ENCODE peak calls at places on chromosomes 12 and 14, in four cellular contexts. One of them, this sample, is unnamed.

GRCh38 chr12:53454710-53455109 is 2.8 kb downstream of the PCBP2 start:
- DNase-seq in tibial nerve: no peak
- DNase-seq in transverse colon: no peak
- DNase-seq in body of pancreas: no peak
- DNase-seq in this sample: no peak

GRCh38 chr12:116434155-116435065 is 124.8 kb upstream of the MAP1LC3B2 start:
- DNase-seq in tibial nerve: peak
- DNase-seq in transverse colon: peak
- DNase-seq in body of pancreas: peak
- DNase-seq in this sample: no peak

GRCh38 chr12:40647651-40648050 is 44.6 kb upstream of the CNTN1 start:
- DNase-seq in tibial nerve: no peak
- DNase-seq in transverse colon: no peak
- DNase-seq in body of pancreas: no peak
- DNase-seq in this sample: no peak

GRCh38 chr14:101876539-101876938 is 87.8 kb upstream of the DYNC1H1 start:
- DNase-seq in tibial nerve: peak
- DNase-seq in transverse colon: peak
- DNase-seq in body of pancreas: peak
- DNase-seq in this sample: peak

GRCh38 chr12:11875414-11875935 is 195.3 kb upstream of the BCL2L14 start:
- DNase-seq in tibial nerve: no peak
- DNase-seq in transverse colon: no peak
- DNase-seq in body of pancreas: no peak
- DNase-seq in this sample: no peak

GRCh38 chr14:102320671-102321455 is 1.3 kb downstream of the ZNF839 start:
- DNase-seq in tibial nerve: no peak
- DNase-seq in transverse colon: no peak
- DNase-seq in body of pancreas: no peak
- DNase-seq in this sample: no peak

GRCh38 chr12:128745772-128746689 is 77.7 kb downstream of the SLC15A4 start:
- DNase-seq in tibial nerve: no peak
- DNase-seq in transverse colon: no peak
- DNase-seq in body of pancreas: no peak
- DNase-seq in this sample: no peak

GRCh38 chr14:47438650-47439140 is 236.7 kb downstream of the MDGA2 start:
- DNase-seq in tibial nerve: no peak
- DNase-seq in transverse colon: no peak
- DNase-seq in body of pancreas: no peak
- DNase-seq in this sample: no peak

GRCh38 chr12:67506739-67507138 is 141.8 kb upstream of the DYRK2 start:
- DNase-seq in tibial nerve: no peak
- DNase-seq in transverse colon: no peak
- DNase-seq in body of pancreas: no peak
- DNase-seq in this sample: no peak

GRCh38 chr14:70045715-70046535 is 142.8 kb downstream of the SLC8A3 start:
- DNase-seq in tibial nerve: no peak
- DNase-seq in transverse colon: peak
- DNase-seq in body of pancreas: peak
- DNase-seq in this sample: no peak

GRCh38 chr12:116582610-116583009 is 23.4 kb downstream of the MAP1LC3B2 start:
- DNase-seq in tibial nerve: no peak
- DNase-seq in transverse colon: no peak
- DNase-seq in body of pancreas: peak
- DNase-seq in this sample: no peak

GRCh38 chr12:27434673-27435565 is 11.6 kb upstream of the SMCO2 start:
- DNase-seq in tibial nerve: no peak
- DNase-seq in transverse colon: no peak
- DNase-seq in body of pancreas: no peak
- DNase-seq in this sample: no peak

GRCh38 chr12:118166946-118167345 is 31.0 kb downstream of the PEBP1 start:
- DNase-seq in tibial nerve: no peak
- DNase-seq in transverse colon: no peak
- DNase-seq in body of pancreas: no peak
- DNase-seq in this sample: peak

GRCh38 chr12:52360663-52361271 is 6.5 kb downstream of the KRT85 start:
- DNase-seq in tibial nerve: no peak
- DNase-seq in transverse colon: no peak
- DNase-seq in body of pancreas: peak
- DNase-seq in this sample: no peak

GRCh38 chr14:32078030-32078793 is 1.1 kb downstream of the ARHGAP5 start:
- DNase-seq in tibial nerve: no peak
- DNase-seq in transverse colon: peak
- DNase-seq in body of pancreas: peak
- DNase-seq in this sample: no peak

GRCh38 chr14:32078794-32079663 is 1.9 kb downstream of the ARHGAP5 start:
- DNase-seq in tibial nerve: no peak
- DNase-seq in transverse colon: no peak
- DNase-seq in body of pancreas: no peak
- DNase-seq in this sample: no peak

GRCh38 chr14:32076278-32077080 is 625 bp upstream of the ARHGAP5 start:
- DNase-seq in tibial nerve: peak
- DNase-seq in transverse colon: peak
- DNase-seq in body of pancreas: peak
- DNase-seq in this sample: peak

GRCh38 chr14:32075636-32076277 is 1.3 kb upstream of the ARHGAP5 start:
- DNase-seq in tibial nerve: no peak
- DNase-seq in transverse colon: peak
- DNase-seq in body of pancreas: peak
- DNase-seq in this sample: no peak

DNA sequence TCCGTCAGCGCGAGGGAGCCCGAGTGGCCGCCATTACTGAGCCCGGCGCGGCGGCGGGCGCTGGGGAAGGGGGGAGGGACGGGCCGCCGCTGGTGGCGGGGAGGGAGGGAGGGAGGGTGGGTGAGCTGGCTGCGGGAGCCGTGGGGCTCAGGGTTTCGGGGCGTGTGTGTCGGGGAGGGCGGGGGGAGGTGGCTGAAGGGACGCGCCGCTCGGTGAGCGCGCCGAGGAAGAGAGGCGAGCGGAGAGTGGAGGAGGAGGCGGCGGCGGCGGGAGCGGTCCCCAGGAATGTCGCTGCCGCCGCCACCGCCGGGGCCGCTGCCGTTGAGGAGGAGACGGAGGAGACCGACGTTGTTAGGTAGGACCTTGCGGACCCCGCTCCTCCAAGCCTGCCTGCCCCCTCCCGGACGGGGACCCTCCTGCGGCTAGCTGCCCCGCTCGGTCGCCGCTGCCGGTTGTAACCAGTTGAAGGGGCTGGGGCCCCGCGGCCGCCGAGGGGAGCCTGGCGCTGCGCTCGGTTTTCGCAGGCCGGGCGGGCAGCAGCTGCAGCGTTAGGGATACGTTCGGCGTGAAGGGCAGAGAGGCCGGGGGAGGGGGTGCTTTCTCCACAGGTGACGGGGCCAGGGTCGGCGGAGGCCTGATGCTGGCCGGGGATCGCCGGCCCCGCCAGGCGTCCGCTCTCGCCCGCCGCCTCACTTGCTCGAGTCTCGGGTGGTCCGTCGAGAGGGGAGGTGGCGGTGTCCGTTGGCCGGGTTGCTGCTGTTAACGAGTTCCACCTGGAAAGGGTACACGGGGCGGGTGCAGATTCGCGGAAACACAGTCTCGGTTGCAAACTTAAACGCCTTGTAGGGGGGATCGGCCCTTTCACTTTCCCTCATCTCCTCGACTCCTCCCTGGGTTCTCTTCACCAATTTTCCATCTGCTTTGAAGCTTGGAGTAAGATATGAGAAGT is at the start of gene ARHGAP5:
- DNase-seq in tibial nerve: peak
- DNase-seq in transverse colon: peak
- DNase-seq in body of pancreas: no peak
- DNase-seq in this sample: no peak
- TF ChIP-seq POLR2A in tibial nerve: no peak
- TF ChIP-seq POLR2A in transverse colon: peak
- TF ChIP-seq POLR2A in body of pancreas: peak
- TF ChIP-seq POLR2A in this sample: no peak

GRCh38 chr12:124566181-124567034 is 1.0 kb downstream of the NCOR2 start:
- DNase-seq in tibial nerve: peak
- DNase-seq in transverse colon: peak
- DNase-seq in body of pancreas: peak
- DNase-seq in this sample: peak

GRCh38 chr12:124568431-124569374 is 1.3 kb upstream of the NCOR2 start:
- DNase-seq in tibial nerve: peak
- DNase-seq in transverse colon: peak
- DNase-seq in body of pancreas: peak
- DNase-seq in this sample: peak

GRCh38 chr12:124567673-124568373 is 411 bp upstream of the NCOR2 start:
- DNase-seq in tibial nerve: peak
- DNase-seq in transverse colon: peak
- DNase-seq in body of pancreas: peak
- DNase-seq in this sample: peak

GRCh38 chr12:124565656-124566180 is 1.7 kb downstream of the NCOR2 start:
- DNase-seq in tibial nerve: no peak
- DNase-seq in transverse colon: no peak
- DNase-seq in body of pancreas: no peak
- DNase-seq in this sample: no peak

DNA sequence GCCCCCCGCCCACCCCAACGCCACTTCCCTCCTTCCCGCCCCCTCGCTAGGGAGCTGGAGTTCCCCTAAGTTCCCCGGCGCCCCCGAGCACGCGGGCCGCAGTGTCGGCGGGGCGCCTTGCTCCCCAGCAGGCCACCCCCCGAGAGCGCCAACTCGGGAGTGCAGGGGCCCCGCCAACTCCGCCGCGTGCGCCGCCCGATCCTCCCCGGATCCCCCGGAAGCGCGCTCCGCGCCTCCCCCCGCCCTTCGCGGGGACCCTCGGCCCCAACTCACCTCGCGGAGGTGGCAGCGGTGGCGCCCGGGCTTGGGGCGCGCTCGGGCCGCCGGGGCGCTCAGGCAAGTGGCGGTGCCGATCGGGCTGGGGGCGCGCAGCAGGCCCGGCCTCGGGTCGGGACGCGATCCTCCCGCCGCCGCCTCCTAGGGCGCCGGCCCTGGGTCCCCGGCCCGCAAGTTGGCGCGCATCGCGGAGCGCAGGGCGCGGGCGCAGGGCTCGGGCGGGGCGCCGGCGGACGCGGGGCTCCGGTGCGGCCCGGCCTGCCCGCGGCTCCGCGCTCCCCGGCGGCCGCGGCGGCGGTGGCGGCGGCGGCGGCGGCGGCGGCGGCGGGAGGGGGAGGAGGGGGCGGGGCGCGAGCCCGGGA is at the start of gene NCOR2:
- DNase-seq in tibial nerve: no peak
- DNase-seq in transverse colon: no peak
- DNase-seq in body of pancreas: no peak
- DNase-seq in this sample: peak
- TF ChIP-seq POLR2A in tibial nerve: peak
- TF ChIP-seq POLR2A in transverse colon: no peak
- TF ChIP-seq POLR2A in body of pancreas: no peak
- TF ChIP-seq POLR2A in this sample: peak

GRCh38 chr12:77060883-77061240 is 4.5 kb downstream of the E2F7 start:
- DNase-seq in tibial nerve: no peak
- DNase-seq in transverse colon: no peak
- DNase-seq in body of pancreas: no peak
- DNase-seq in this sample: no peak

GRCh38 chr12:77062846-77063461 is 2.4 kb downstream of the E2F7 start:
- DNase-seq in tibial nerve: no peak
- DNase-seq in transverse colon: no peak
- DNase-seq in body of pancreas: no peak
- DNase-seq in this sample: no peak

GRCh38 chr12:77062396-77062795 is 3.0 kb downstream of the E2F7 start:
- DNase-seq in tibial nerve: no peak
- DNase-seq in transverse colon: no peak
- DNase-seq in body of pancreas: no peak
- DNase-seq in this sample: no peak

GRCh38 chr12:77064891-77065360 is 443 bp downstream of the E2F7 start:
- DNase-seq in tibial nerve: no peak
- DNase-seq in transverse colon: no peak
- DNase-seq in body of pancreas: no peak
- DNase-seq in this sample: no peak

DNA sequence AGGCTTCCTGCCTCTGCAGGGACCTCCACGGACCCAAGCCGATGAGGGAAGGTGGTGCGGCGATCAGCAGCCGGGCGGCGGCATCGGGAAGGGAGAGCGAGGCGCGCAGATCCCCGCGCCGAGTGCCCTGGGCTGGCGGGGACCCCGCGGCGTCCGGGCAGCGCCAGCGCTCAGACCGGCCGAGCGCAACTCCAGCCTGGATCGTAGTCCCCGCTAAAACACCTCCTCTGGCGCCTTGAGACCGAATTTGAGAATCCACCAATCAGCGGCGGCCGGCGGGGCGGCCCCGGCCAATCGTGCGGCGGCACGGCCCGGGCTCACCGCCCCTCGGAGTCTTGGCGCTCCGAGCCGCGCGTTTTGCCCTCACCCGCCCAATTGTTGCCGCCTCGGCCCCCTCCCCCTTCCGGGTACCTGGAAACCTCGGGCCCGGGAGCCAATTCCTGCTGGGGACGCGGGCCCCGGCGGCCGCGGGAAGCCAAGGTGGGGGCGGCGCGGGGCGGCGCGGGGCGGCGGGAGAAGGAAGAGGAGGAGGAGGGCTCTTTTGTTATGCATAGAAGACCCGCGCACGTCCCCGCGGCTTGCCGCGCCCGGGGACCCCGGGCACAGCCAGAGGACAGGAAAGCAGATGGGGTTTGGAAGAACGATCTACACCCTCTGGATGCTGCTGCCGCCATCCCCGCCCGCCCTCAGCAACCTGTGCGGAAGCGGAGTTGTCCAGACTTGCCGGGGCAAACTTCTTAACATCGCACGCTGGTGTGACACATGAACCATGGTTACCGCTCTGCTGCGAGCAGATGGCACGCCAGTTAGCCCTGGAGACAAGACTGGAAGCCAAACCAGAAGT is at the start of gene E2F7:
- DNase-seq in tibial nerve: peak
- DNase-seq in transverse colon: peak
- DNase-seq in body of pancreas: peak
- DNase-seq in this sample: peak
- TF ChIP-seq POLR2A in tibial nerve: no peak
- TF ChIP-seq POLR2A in transverse colon: no peak
- TF ChIP-seq POLR2A in body of pancreas: peak
- TF ChIP-seq POLR2A in this sample: peak

GRCh38 chr14:93975791-93976476 is 436 bp downstream of the ASB2 start:
- DNase-seq in tibial nerve: no peak
- DNase-seq in transverse colon: no peak
- DNase-seq in body of pancreas: no peak
- DNase-seq in this sample: no peak

GRCh38 chr14:93976477-93977057 is at the start of gene ASB2:
- DNase-seq in tibial nerve: no peak
- DNase-seq in transverse colon: peak
- DNase-seq in body of pancreas: no peak
- DNase-seq in this sample: no peak

GRCh38 chr14:93974299-93974698 is 2.1 kb downstream of the ASB2 start:
- DNase-seq in tibial nerve: no peak
- DNase-seq in transverse colon: no peak
- DNase-seq in body of pancreas: no peak
- DNase-seq in this sample: no peak

GRCh38 chr14:93973607-93974006 is 2.8 kb downstream of the ASB2 start:
- DNase-seq in tibial nerve: no peak
- DNase-seq in transverse colon: no peak
- DNase-seq in body of pancreas: no peak
- DNase-seq in this sample: no peak

DNA sequence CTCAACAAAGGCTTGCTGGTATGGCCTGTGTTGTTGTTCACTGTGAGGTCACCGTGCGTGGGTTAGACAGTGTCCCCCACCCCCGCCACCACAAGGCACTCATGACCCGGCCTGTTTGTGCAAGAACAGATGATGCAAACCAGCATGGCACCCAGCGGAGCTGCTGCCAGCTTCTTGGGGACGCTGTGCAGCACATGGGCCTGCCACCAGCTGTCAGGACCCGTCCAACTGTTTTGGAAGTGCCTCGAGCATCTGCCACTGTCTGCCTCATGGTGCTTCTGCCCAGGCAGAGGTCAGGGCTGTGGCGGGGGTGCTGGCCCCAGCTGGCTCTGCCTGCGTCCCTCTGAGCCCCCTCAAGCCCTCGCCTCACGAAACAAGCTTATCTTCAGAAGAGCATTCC is 1.5 kb downstream of the ASB2 start:
- DNase-seq in tibial nerve: no peak
- DNase-seq in transverse colon: no peak
- DNase-seq in body of pancreas: no peak
- DNase-seq in this sample: no peak
- TF ChIP-seq POLR2A in tibial nerve: no peak
- TF ChIP-seq POLR2A in transverse colon: no peak
- TF ChIP-seq POLR2A in body of pancreas: no peak
- TF ChIP-seq POLR2A in this sample: no peak